ENCODE peak calls at places on chromosomes 6 and 20, in eight cellular contexts. G is NCI-H2171 treated with DMSO at 0.1 percent for 48 hours; R is stimulated activated CD8-positive, alpha-beta memory T cell treated with anti-CD3 and anti-CD28 coated beads, Interleukin-15, amount 100 ng/mL, for 24 hours; X is stimulated activated CD4-positive, alpha-beta T cell treated with anti-CD3 and anti-CD28 coated beads, TNF-alpha, amount 100 ng/mL, for 1 hour; I is WERI-Rb-1; J is AG09319; S is GM04504; F is brain pericyte. A is an unnamed sample.

GRCh38 chr6:99225172-99225571 is 124.3 kb downstream of the FAXC start:
- DNase-seq in G (no peak), R (no peak), X (no peak), I (no peak), J (no peak), S (no peak), F (no peak), A (no peak)

GRCh38 chr6:108113557-108114519 is 39.3 kb upstream of the OSTM1 start:
- DNase-seq in G (peak; percentile 40), R (no peak), X (no peak), I (no peak), J (no peak), S (no peak), F (no peak), A (no peak)

GRCh38 chr6:170096191-170096802 is 194.6 kb downstream of the DLL1 start:
- DNase-seq in G (no peak), R (no peak), X (no peak), I (no peak), J (no peak), S (no peak), F (no peak), A (no peak)

GRCh38 chr6:56690519-56691200 is 48.0 kb upstream of the DST start:
- DNase-seq in G (no peak), R (no peak), X (no peak), I (no peak), J (peak; percentile 27), S (peak; percentile 50), F (no peak), A (peak; percentile 61)

GRCh38 chr6:144216668-144217218 is 66.4 kb downstream of the STX11 start:
- DNase-seq in G (no peak), R (no peak), X (no peak), I (no peak), J (no peak), S (no peak), F (no peak), A (no peak)

GRCh38 chr6:31075528-31075927 is 36.8 kb downstream of the C6orf15 start:
- DNase-seq in G (no peak), R (no peak), X (no peak), I (no peak), J (no peak), S (no peak), F (no peak), A (no peak)

GRCh38 chr20:4681971-4682370 is 39.7 kb upstream of the PRND start:
- DNase-seq in G (peak; percentile 35), R (no peak), X (no peak), I (no peak), J (peak; percentile 39), S (peak; percentile 82), F (no peak), A (peak; percentile 61)

GRCh38 chr6:160461641-160462040 is 113.5 kb downstream of the SLC22A3 start:
- DNase-seq in G (no peak), R (no peak), X (no peak), I (no peak), J (no peak), S (no peak), F (no peak), A (no peak)

GRCh38 chr6:56693246-56693607 is 50.5 kb upstream of the DST start:
- DNase-seq in G (no peak), R (no peak), X (no peak), I (peak; percentile 95), J (peak; percentile 86), S (peak; percentile 94), F (no peak), A (peak; percentile 94)

GRCh38 chr20:62303327-62304226 is 780 bp downstream of the ADRM1 start:
- DNase-seq in G (no peak), R (no peak), X (no peak), I (peak; percentile 19), J (no peak), S (no peak), F (no peak), A (no peak)

GRCh38 chr6:163668061-163668426 is 253.5 kb downstream of the QKI start:
- DNase-seq in G (no peak), R (no peak), X (no peak), I (no peak), J (no peak), S (no peak), F (no peak), A (no peak)

GRCh38 chr6:131807644-131808459 is at the start of gene ENPP1:
- DNase-seq in G (peak; percentile 15), R (peak; percentile 26), X (peak; percentile 12), I (peak; percentile 64), J (peak; percentile 45), S (no peak), F (no peak), A (no peak)

GRCh38 chr20:42506397-42506796 is 683.3 kb downstream of the PTPRT start:
- DNase-seq in G (no peak), R (no peak), X (no peak), I (no peak), J (no peak), S (no peak), F (no peak), A (no peak)

GRCh38 chr6:45658958-45659357 is 281.2 kb upstream of the SUPT3H start:
- DNase-seq in G (no peak), R (no peak), X (no peak), I (no peak), J (no peak), S (no peak), F (no peak), A (no peak)